ENCODE peak calls at places on chromosomes 4 and X, in four cellular contexts. P is fibroblast of pulmonary artery, V is AG04450, T is lower leg skin. I is an unnamed sample.

GRCh38 chrX:3609800-3610199 is 103.6 kb downstream of the PRKX start:
- DNase-seq in T (no peak), P (peak; percentile 55), V (peak; percentile 55), I (no peak)

GRCh38 chr4:36224969-36225903 is 19.1 kb downstream of the ARAP2 start:
- DNase-seq in T (no peak), V (no peak), P (no peak), I (no peak)

GRCh38 chrX:72685018-72685417 is 29.1 kb downstream of the PHKA1 start:
- DNase-seq in P (no peak), V (no peak), T (no peak), I (no peak)

GRCh38 chr4:176001171-176002006 is 64.3 kb upstream of the WDR17 start:
- DNase-seq in P (peak; percentile 20), T (no peak), V (no peak), I (no peak)

GRCh38 chr4:86223472-86223871 is 136.4 kb downstream of the MAPK10 start:
- DNase-seq in V (peak; percentile 7), P (peak; percentile 70), T (no peak), I (peak; percentile 38)

GRCh38 chr4:145333786-145334185 is 147.9 kb upstream of the SMAD1 start:
- DNase-seq in T (no peak), V (no peak), P (no peak), I (no peak)

GRCh38 chrX:72297953-72298730 is 7.6 kb downstream of the CITED1 start:
- DNase-seq in V (no peak), P (peak; percentile 42), T (no peak), I (peak; percentile 7)

GRCh38 chr4:19999775-20000414 is 251.8 kb upstream of the SLIT2 start:
- DNase-seq in P (no peak), V (no peak), T (no peak), I (no peak)

GRCh38 chrX:134932528-134933217 is 58.1 kb upstream of the SMIM10 start:
- DNase-seq in T (no peak), P (peak; percentile 67), V (no peak), I (no peak)

GRCh38 chrX:42094208-42094607 is 170.9 kb upstream of the CASK start:
- DNase-seq in V (no peak), P (peak; percentile 70), T (no peak), I (peak; percentile 37)

GRCh38 chr4:76851375-76851774 is 46.6 kb downstream of the SOWAHB start:
- DNase-seq in T (no peak), V (no peak), P (no peak), I (no peak)

GRCh38 chr4:76854858-76855257 is 43.1 kb downstream of the SOWAHB start:
- DNase-seq in P (no peak), T (no peak), V (no peak), I (no peak)

GRCh38 chr4:76857010-76857409 is 40.9 kb downstream of the SOWAHB start:
- DNase-seq in T (no peak), P (peak; percentile 21), V (no peak), I (no peak)

GRCh38 chr4:76856183-76856969 is 41.6 kb downstream of the SOWAHB start:
- DNase-seq in P (peak; percentile 53), V (peak; percentile 21), T (no peak), I (peak; percentile 79)
- H3K4me3 ChIP-seq in P (no peak overlapping the region), V (no peak overlapping the region), T (no peak overlapping the region), I (no peak overlapping the region)

GRCh38 chrX:11426712-11427081 is 133.5 kb downstream of the AMELX start:
- DNase-seq in V (no peak), T (no peak), P (no peak), I (no peak)

GRCh38 chrX:11424903-11425674 is 131.9 kb downstream of the AMELX start:
- DNase-seq in V (no peak), P (no peak), T (no peak), I (no peak)

GRCh38 chrX:11430266-11430665 is 137.1 kb downstream of the AMELX start:
- DNase-seq in V (no peak), P (no peak), T (no peak), I (no peak)

GRCh38 chrX:11429543-11430085 is 136.4 kb downstream of the AMELX start:
- DNase-seq in V (no peak), T (no peak), P (no peak), I (no peak)

GRCh38 chrX:11427082-11428033 is 134.1 kb downstream of the AMELX start:
- DNase-seq in P (no peak), T (peak; percentile 27), V (no peak), I (no peak)
- TF ChIP-seq CTCF in P (peak; percentile 25), T (no peak), V (peak; percentile 45), I (no peak)

GRCh38 chrX:78747471-78747870 is at the start of gene LPAR4:
- DNase-seq in T (no peak), V (no peak), P (peak; percentile 14), I (no peak)
- H3K4me3 ChIP-seq in T (no peak within 1 kb of the TSS), V (no peak within 1 kb of the TSS), P (peak within 1 kb of the TSS; percentile 44), I (no peak within 1 kb of the TSS)

GRCh38 chr4:174255374-174255773 is 28.1 kb downstream of the FBXO8 start:
- DNase-seq in T (no peak), V (no peak), P (no peak), I (no peak)

GRCh38 chr4:174254613-174255012 is 28.9 kb downstream of the FBXO8 start:
- DNase-seq in T (no peak), P (no peak), V (no peak), I (no peak)

GRCh38 chr4:174256277-174256713 is 27.2 kb downstream of the FBXO8 start:
- DNase-seq in T (no peak), P (peak; percentile 70), V (no peak), I (no peak)

GRCh38 chr4:174255790-174256189 is 27.7 kb downstream of the FBXO8 start:
- DNase-seq in V (peak; percentile 78), P (peak; percentile 86), T (no peak), I (no peak)

GRCh38 chr4:174252412-174252811 is 31.1 kb downstream of the FBXO8 start:
- DNase-seq in V (no peak), P (no peak), T (no peak), I (no peak)
- TF ChIP-seq CTCF in V (no peak), P (no peak), T (no peak), I (no peak)

GRCh38 chrX:101219840-101220191 is 230 bp downstream of the DRP2 start:
- DNase-seq in V (no peak), T (no peak), P (peak; percentile 71), I (no peak)
- H3K4me3 ChIP-seq in V (peak overlapping the region; percentile 51), T (no peak overlapping the region), P (peak overlapping the region; percentile 30), I (no peak overlapping the region)

GRCh38 chr4:130568746-130569145 is 1472.8 kb downstream of the C4orf33 start:
- DNase-seq in V (no peak), T (no peak), P (no peak), I (no peak)

GRCh38 chr4:130563891-130564418 is 1468.0 kb downstream of the C4orf33 start:
- DNase-seq in T (no peak), V (no peak), P (no peak), I (no peak)

GRCh38 chr4:130559268-130559667 is 1463.3 kb downstream of the C4orf33 start:
- DNase-seq in P (no peak), V (no peak), T (no peak), I (no peak)

DNA sequence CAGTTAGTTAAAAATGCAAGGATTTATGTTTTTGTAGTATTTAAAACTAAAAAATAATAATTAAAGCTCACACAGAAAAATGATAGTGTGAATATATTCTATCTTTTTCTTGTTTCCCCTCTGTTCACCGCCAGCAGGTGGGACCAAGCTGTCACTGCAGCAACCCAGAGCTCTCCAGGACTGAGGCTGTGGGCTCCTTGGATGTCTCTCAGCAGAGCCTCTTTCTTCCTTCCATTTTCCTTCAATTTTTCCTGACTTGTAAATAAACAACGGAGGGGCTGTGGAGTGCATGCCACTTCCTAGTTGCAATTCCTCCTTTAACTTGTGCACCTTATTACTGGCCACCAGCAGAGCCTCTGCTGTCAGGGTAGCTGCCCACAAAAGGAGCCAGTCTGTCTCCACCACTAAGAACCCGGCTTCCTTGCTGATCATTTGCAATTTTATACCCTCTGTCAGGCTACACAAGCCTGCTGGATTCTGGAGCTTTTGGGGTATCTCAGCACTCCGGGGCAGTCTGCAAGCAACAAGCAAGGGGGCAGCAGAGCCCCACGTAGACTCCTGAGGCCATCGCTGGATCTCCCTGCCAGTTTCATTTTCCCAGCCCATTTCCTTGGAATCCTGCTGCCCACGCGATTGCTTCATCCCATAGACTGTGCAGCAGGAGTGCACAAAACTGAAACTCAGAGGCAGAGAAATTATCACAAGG is 1467.4 kb downstream of the C4orf33 start:
- DNase-seq in V (peak; percentile 51), P (peak; percentile 87), T (no peak), I (peak; percentile 54)
- TF ChIP-seq CTCF in V (peak; percentile 79), P (peak; percentile 72), T (no peak), I (peak; percentile 49)

GRCh38 chrX:1895583-1895982 is 280.7 kb downstream of the ASMT start:
- DNase-seq in V (no peak), P (no peak), T (no peak), I (no peak)
- H3K4me3 ChIP-seq in V (no peak overlapping the region), P (no peak overlapping the region), T (no peak overlapping the region), I (no peak overlapping the region)

I was measured in Caco-2.